ENCODE peak calls at places on chromosome 1, in nine cellular contexts. T, D, K, C, Z, F, Q, O and B are unnamed samples.
A peak's percentile ranks its signal among the peaks of the same experiment; 100 is the strongest.

GRCh38 chr1:44721521-44722361 is 9.2 kb downstream of the RNU5D-1 start:
- DNase-seq in T (peak; percentile 25), D (peak; percentile 50), K (peak; percentile 72), C (peak; percentile 96), Z (peak; percentile 99), F (no peak), Q (peak; percentile 100), O (peak; percentile 99), B (no peak)

GRCh38 chr1:60847855-60848582 is 234.3 kb upstream of the NFIA start:
- DNase-seq in T (no peak), D (no peak), K (no peak), C (no peak), Z (no peak), F (no peak), Q (no peak), O (no peak), B (no peak)

GRCh38 chr1:938088-938683 is 14.5 kb downstream of the SAMD11 start:
- DNase-seq in T (no peak), D (no peak), K (no peak), C (no peak), Z (peak; percentile 47), F (no peak), Q (no peak), O (no peak), B (no peak)

GRCh38 chr1:112268408-112268807 is 127.6 kb upstream of the CTTNBP2NL start:
- DNase-seq in T (no peak), D (no peak), K (no peak), C (peak; percentile 54), Z (no peak), F (no peak), Q (no peak), O (no peak), B (no peak)

GRCh38 chr1:206004821-206005220 is 1.6 kb upstream of the RAB7B start:
- DNase-seq in T (no peak), D (no peak), K (no peak), C (no peak), Z (no peak), F (no peak), Q (peak; percentile 7), O (no peak), B (no peak)

GRCh38 chr1:1122981-1123480 is 7.1 kb upstream of the C1orf159 start:
- DNase-seq in T (no peak), D (no peak), K (no peak), C (no peak), Z (peak; percentile 71), F (no peak), Q (peak; percentile 61), O (peak; percentile 65), B (peak; percentile 12)

GRCh38 chr1:29050141-29050540 is 73.6 kb downstream of the TMEM200B start:
- DNase-seq in T (no peak), D (no peak), K (no peak), C (no peak), Z (no peak), F (no peak), Q (no peak), O (no peak), B (no peak)

GRCh38 chr1:209389258-209389657 is 194.3 kb upstream of the CAMK1G start:
- DNase-seq in T (no peak), D (no peak), K (no peak), C (peak; percentile 48), Z (peak; percentile 89), F (no peak), Q (no peak), O (no peak), B (no peak)

GRCh38 chr1:231694081-231694443 is 67.5 kb downstream of the DISC1 start:
- DNase-seq in T (no peak), D (no peak), K (no peak), C (no peak), Z (no peak), F (peak; percentile 25), Q (no peak), O (no peak), B (no peak)

GRCh38 chr1:12438349-12438924 is 179.6 kb downstream of the DHRS3 start:
- DNase-seq in T (no peak), D (peak; percentile 48), K (peak; percentile 19), C (no peak), Z (no peak), F (no peak), Q (peak; percentile 65), O (peak; percentile 53), B (no peak)

GRCh38 chr1:202286622-202287097 is 55.1 kb downstream of the UBE2T start:
- DNase-seq in T (peak; percentile 48), D (no peak), K (no peak), C (peak; percentile 89), Z (peak; percentile 94), F (no peak), Q (no peak), O (no peak), B (no peak)

GRCh38 chr1:30058966-30059365 is 664.4 kb downstream of the MATN1 start:
- DNase-seq in T (no peak), D (no peak), K (no peak), C (peak; percentile 24), Z (peak; percentile 98), F (no peak), Q (no peak), O (no peak), B (no peak)

GRCh38 chr1:48203287-48203900 is 19.1 kb upstream of the SLC5A9 start:
- DNase-seq in T (no peak), D (no peak), K (no peak), C (peak; percentile 40), Z (peak; percentile 16), F (no peak), Q (no peak), O (peak; percentile 52), B (no peak)

GRCh38 chr1:222058249-222058648 is 316.4 kb upstream of the DUSP10 start:
- DNase-seq in T (no peak), D (no peak), K (no peak), C (no peak), Z (no peak), F (no peak), Q (no peak), O (no peak), B (no peak)

GRCh38 chr1:65458730-65459396 is 38.4 kb downstream of the LEPR start:
- DNase-seq in T (no peak), D (no peak), K (no peak), C (peak; percentile 42), Z (peak; percentile 23), F (no peak), Q (no peak), O (no peak), B (no peak)

GRCh38 chr1:43273708-43274107 is 3.9 kb downstream of the TMEM125 start:
- DNase-seq in T (no peak), D (no peak), K (no peak), C (no peak), Z (no peak), F (no peak), Q (no peak), O (no peak), B (no peak)

GRCh38 chr1:54604572-54605370 is 18.6 kb downstream of the FAM151A start:
- DNase-seq in T (no peak), D (peak; percentile 38), K (peak; percentile 22), C (no peak), Z (no peak), F (no peak), Q (peak; percentile 21), O (peak; percentile 86), B (no peak)

GRCh38 chr1:77796695-77797405 is 17.4 kb downstream of the MIGA1 start:
- DNase-seq in T (no peak), D (no peak), K (no peak), C (no peak), Z (peak; percentile 52), F (peak; percentile 14), Q (no peak), O (no peak), B (no peak)

GRCh38 chr1:162391790-162392563 is 10.4 kb downstream of the C1orf226 start:
- DNase-seq in T (no peak), D (no peak), K (no peak), C (peak; percentile 70), Z (no peak), F (no peak), Q (peak; percentile 68), O (peak; percentile 70), B (no peak)

GRCh38 chr1:77757616-77758015 is 2.0 kb downstream of the USP33 start:
- DNase-seq in T (no peak), D (no peak), K (no peak), C (peak; percentile 78), Z (peak; percentile 11), F (no peak), Q (peak; percentile 20), O (no peak), B (no peak)

GRCh38 chr1:178875936-178876335 is 5.1 kb upstream of the ANGPTL1 start:
- DNase-seq in T (no peak), D (no peak), K (no peak), C (no peak), Z (no peak), F (no peak), Q (no peak), O (no peak), B (no peak)

GRCh38 chr1:119275145-119275929 is 93.2 kb upstream of the HAO2 start:
- DNase-seq in T (peak; percentile 25), D (no peak), K (no peak), C (peak; percentile 80), Z (peak; percentile 58), F (no peak), Q (peak; percentile 39), O (peak; percentile 66), B (peak; percentile 61)

GRCh38 chr1:210624722-210625121 is 296.0 kb downstream of the HHAT start:
- DNase-seq in T (peak; percentile 26), D (no peak), K (no peak), C (no peak), Z (no peak), F (no peak), Q (no peak), O (no peak), B (no peak)

GRCh38 chr1:52552236-52552504 is 722 bp downstream of the TUT4 start:
- DNase-seq in T (peak; percentile 39), D (peak; percentile 75), K (peak; percentile 81), C (peak; percentile 73), Z (peak; percentile 46), F (peak; percentile 13), Q (peak; percentile 26), O (peak; percentile 56), B (peak; percentile 28)

GRCh38 chr1:116368241-116368640 is 4.8 kb upstream of the ATP1A1 start:
- DNase-seq in T (no peak), D (no peak), K (no peak), C (no peak), Z (no peak), F (no peak), Q (no peak), O (no peak), B (no peak)